ENCODE peak calls at places on chromosomes 11 and 22, in seven cellular contexts. F, R, V, O, K, G and L are unnamed samples.
A peak's percentile ranks its signal among the peaks of the same experiment; 100 is the strongest.

GRCh38 chr11:34423300-34423699 is 15.4 kb upstream of the CAT start:
- DNase-seq in F (no peak), R (no peak), V (no peak), O (no peak), K (no peak), G (no peak), L (no peak)

GRCh38 chr11:8650401-8650990 is 32.0 kb downstream of the TRIM66 start:
- DNase-seq in F (no peak), R (no peak), V (no peak), O (no peak), K (no peak), G (no peak), L (no peak)

GRCh38 chr22:21054046-21054713 is 8.4 kb downstream of the LRRC74B start:
- DNase-seq in F (no peak), R (no peak), V (no peak), O (no peak), K (no peak), G (no peak), L (no peak)

GRCh38 chr11:43550714-43551113 is 129.8 kb upstream of the HSD17B12 start:
- DNase-seq in F (no peak), R (no peak), V (no peak), O (no peak), K (no peak), G (no peak), L (no peak)

GRCh38 chr11:9180784-9181183 is 84.4 kb downstream of the DENND5A start:
- DNase-seq in F (no peak), R (no peak), V (no peak), O (peak; percentile 17), K (no peak), G (no peak), L (no peak)

GRCh38 chr11:115458877-115459276 is 45.3 kb downstream of the CADM1 start:
- DNase-seq in F (no peak), R (no peak), V (no peak), O (no peak), K (no peak), G (no peak), L (no peak)

GRCh38 chr11:66856496-66857233 is at the start of gene LRFN4:
- DNase-seq in F (peak; percentile 78), R (peak; percentile 43), V (peak; percentile 85), O (no peak), K (peak; percentile 55), G (no peak), L (peak; percentile 33)

GRCh38 chr11:134126197-134126822 is 57.4 kb downstream of the JAM3 start:
- DNase-seq in F (no peak), R (no peak), V (no peak), O (peak; percentile 76), K (peak; percentile 19), G (no peak), L (no peak)

GRCh38 chr22:20573176-20573829 is 65.9 kb downstream of the MED15 start:
- DNase-seq in F (no peak), R (no peak), V (no peak), O (no peak), K (no peak), G (no peak), L (no peak)

GRCh38 chr11:35558468-35558867 is 33.1 kb upstream of the PAMR1 start:
- DNase-seq in F (no peak), R (no peak), V (no peak), O (peak; percentile 61), K (no peak), G (no peak), L (no peak)

GRCh38 chr11:767238-767637 is 10.0 kb downstream of the GATD1 start:
- DNase-seq in F (no peak), R (no peak), V (no peak), O (no peak), K (no peak), G (no peak), L (no peak)

GRCh38 chr11:129410561-129410960 is 34.9 kb downstream of the BARX2 start:
- DNase-seq in F (no peak), R (no peak), V (no peak), O (no peak), K (no peak), G (no peak), L (no peak)

GRCh38 chr11:129280027-129280811 is 88.1 kb upstream of the ARHGAP32 start:
- DNase-seq in F (no peak), R (no peak), V (no peak), O (peak; percentile 26), K (peak; percentile 26), G (no peak), L (no peak)

GRCh38 chr22:31605851-31606585 is 56.0 kb downstream of the PISD start:
- DNase-seq in F (no peak), R (no peak), V (no peak), O (no peak), K (no peak), G (no peak), L (no peak)

GRCh38 chr11:14384338-14384737 is 25.4 kb upstream of the RRAS2 start:
- DNase-seq in F (no peak), R (no peak), V (no peak), O (no peak), K (no peak), G (peak; percentile 20), L (no peak)

GRCh38 chr11:76776472-76776871 is 6.7 kb upstream of the TSKU start:
- DNase-seq in F (no peak), R (no peak), V (no peak), O (no peak), K (no peak), G (no peak), L (no peak)

GRCh38 chr11:107157809-107158187 is 139.5 kb upstream of the GUCY1A2 start:
- DNase-seq in F (no peak), R (no peak), V (no peak), O (peak; percentile 13), K (no peak), G (peak; percentile 12), L (no peak)

GRCh38 chr11:103546236-103546635 is 437.0 kb downstream of the DYNC2H1 start:
- DNase-seq in F (no peak), R (no peak), V (no peak), O (peak; percentile 13), K (no peak), G (no peak), L (no peak)

GRCh38 chr11:8501838-8502237 is 92.2 kb downstream of the STK33 start:
- DNase-seq in F (no peak), R (no peak), V (no peak), O (peak; percentile 20), K (no peak), G (no peak), L (no peak)

GRCh38 chr22:33400061-33400840 is 342.1 kb upstream of the SYN3 start:
- DNase-seq in F (no peak), R (no peak), V (no peak), O (no peak), K (no peak), G (no peak), L (no peak)

GRCh38 chr11:110093407-110094297 is 460 bp downstream of the ZC3H12C start:
- DNase-seq in F (peak; percentile 39), R (no peak), V (peak; percentile 54), O (peak; percentile 74), K (no peak), G (peak; percentile 48), L (peak; percentile 44)

DNA sequence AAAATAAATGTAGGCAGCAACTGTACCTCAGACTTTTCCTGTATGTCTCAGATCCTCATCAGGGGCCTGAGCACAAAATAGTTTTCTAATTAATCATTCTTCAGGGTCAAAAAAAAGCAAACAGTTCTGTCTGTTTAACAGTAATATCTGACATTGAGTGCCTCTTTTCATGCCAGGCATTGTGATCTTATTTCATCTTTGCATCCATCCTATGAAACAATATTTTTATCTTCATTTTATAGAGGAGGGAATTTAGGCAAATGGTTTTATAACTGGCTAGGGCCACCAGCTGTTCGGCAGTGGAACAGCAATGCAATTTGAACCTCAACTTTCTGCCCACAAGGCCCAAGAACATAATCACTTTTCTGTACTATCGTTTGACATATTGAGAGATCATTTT is 145.6 kb downstream of the WNT7B start:
- DNase-seq in F (no peak), R (no peak), V (no peak), O (peak; percentile 41), K (no peak), G (no peak), L (no peak)
- TF ChIP-seq CTCF in F (no peak), R (no peak), V (no peak), O (peak; percentile 65), K (no peak), G (peak; percentile 69), L (no peak)

GRCh38 chr11:15918674-15919073 is 437.7 kb downstream of the SOX6 start:
- DNase-seq in F (no peak), R (no peak), V (no peak), O (no peak), K (no peak), G (no peak), L (no peak)
- TF ChIP-seq CTCF in F (no peak), R (no peak), V (no peak), O (no peak), K (no peak), G (no peak), L (no peak)

DNA sequence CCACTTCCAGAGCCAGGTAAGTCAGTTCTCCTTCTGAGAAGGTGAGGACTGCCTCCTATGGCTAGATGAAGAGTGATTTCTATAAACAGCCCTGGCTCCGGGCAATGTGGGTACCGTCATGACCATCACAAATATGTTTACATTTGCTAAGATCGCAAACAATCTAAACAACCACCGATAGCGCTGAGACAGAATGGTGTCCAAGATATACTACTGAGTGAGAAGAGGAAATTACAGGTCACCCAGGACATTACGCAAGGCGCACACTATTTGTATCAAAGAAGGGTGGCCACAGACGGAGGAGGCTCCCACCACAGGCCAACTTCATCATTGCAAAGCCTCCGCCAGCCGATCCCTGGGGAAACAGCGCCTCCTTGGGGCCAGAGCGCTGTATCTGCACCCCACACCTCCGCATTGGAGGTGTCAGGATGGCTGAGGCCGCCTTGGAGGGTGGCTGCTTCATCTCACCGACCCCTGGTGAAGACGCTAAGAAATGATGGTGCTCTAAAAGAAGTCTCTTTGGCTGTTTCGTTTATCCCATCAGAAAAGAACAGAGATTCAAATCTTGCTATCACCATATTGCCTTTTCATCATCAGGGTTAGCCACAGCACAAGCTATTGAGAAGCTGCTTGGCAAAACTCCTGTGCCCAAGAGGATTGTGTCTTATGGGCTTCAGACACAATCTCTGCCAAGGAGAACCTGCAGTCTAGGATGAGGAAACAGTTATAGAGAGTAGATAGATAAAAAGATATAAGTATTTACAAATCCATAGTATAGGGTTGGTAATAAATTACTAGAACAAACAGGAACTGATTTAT is 12.3 kb upstream of the ASRGL1 start:
- DNase-seq in F (no peak), R (peak; percentile 23), V (peak; percentile 70), O (peak; percentile 9), K (peak; percentile 37), G (no peak), L (peak; percentile 41)
- TF ChIP-seq CTCF in F (no peak), R (peak; percentile 37), V (peak; percentile 79), O (peak; percentile 75), K (peak; percentile 65), G (peak; percentile 41), L (peak; percentile 72)

GRCh38 chr11:73528420-73528819 is 69.5 kb downstream of the FAM168A start:
- DNase-seq in F (no peak), R (no peak), V (no peak), O (no peak), K (no peak), G (no peak), L (no peak)

GRCh38 chr11:73531386-73531785 is 66.5 kb downstream of the FAM168A start:
- DNase-seq in F (no peak), R (no peak), V (no peak), O (no peak), K (no peak), G (no peak), L (no peak)

GRCh38 chr11:73528013-73528412 is 69.9 kb downstream of the FAM168A start:
- DNase-seq in F (no peak), R (no peak), V (no peak), O (no peak), K (no peak), G (no peak), L (no peak)

GRCh38 chr11:73528877-73529530 is 68.9 kb downstream of the FAM168A start:
- DNase-seq in F (no peak), R (no peak), V (no peak), O (no peak), K (no peak), G (no peak), L (no peak)

GRCh38 chr11:73530109-73530508 is 67.8 kb downstream of the FAM168A start:
- DNase-seq in F (no peak), R (no peak), V (no peak), O (no peak), K (no peak), G (no peak), L (no peak)
- TF ChIP-seq CTCF in F (no peak), R (no peak), V (no peak), O (peak; percentile 28), K (no peak), G (peak; percentile 17), L (peak; percentile 35)